ENCODE peak calls at places on chromosomes 13 and 19, in ten cellular contexts. One of them, this sample, is unnamed.

GRCh38 chr19:20787766-20788165 is 11.7 kb downstream of the ZNF66 start:
- DNase-seq in fibroblast of gingiva: no peak
- DNase-seq in stimulated activated CD4-positive, alpha-beta T cell treated with anti-CD3 and anti-CD28 coated beads, Interleukin-15, amount 100 ng/mL, for 1 hour: no peak
- DNase-seq in cardiac fibroblast: peak
- DNase-seq in HCT116: no peak
- DNase-seq in cardiac muscle cell: no peak
- DNase-seq in breast epithelium: no peak
- DNase-seq in NCI-H1417 treated with DMSO at 0.1 percent for 48 hours: no peak
- DNase-seq in HTR-8/SVneo: no peak
- DNase-seq in mucosa of descending colon: no peak
- DNase-seq in this sample: no peak

GRCh38 chr19:38068851-38069250 is 155.2 kb downstream of the DPF1 start:
- DNase-seq in cardiac fibroblast: no peak
- DNase-seq in NCI-H1417 treated with DMSO at 0.1 percent for 48 hours: no peak
- DNase-seq in cardiac muscle cell: no peak
- DNase-seq in stimulated activated CD4-positive, alpha-beta T cell treated with anti-CD3 and anti-CD28 coated beads, Interleukin-15, amount 100 ng/mL, for 1 hour: no peak
- DNase-seq in fibroblast of gingiva: no peak
- DNase-seq in HTR-8/SVneo: no peak
- DNase-seq in mucosa of descending colon: no peak
- DNase-seq in HCT116: no peak
- DNase-seq in breast epithelium: no peak
- DNase-seq in this sample: no peak

GRCh38 chr19:40397568-40397906 is 7.6 kb upstream of the HIPK4 start:
- DNase-seq in breast epithelium: no peak
- DNase-seq in NCI-H1417 treated with DMSO at 0.1 percent for 48 hours: no peak
- DNase-seq in HCT116: no peak
- DNase-seq in fibroblast of gingiva: no peak
- DNase-seq in cardiac fibroblast: no peak
- DNase-seq in HTR-8/SVneo: no peak
- DNase-seq in mucosa of descending colon: no peak
- DNase-seq in cardiac muscle cell: no peak
- DNase-seq in stimulated activated CD4-positive, alpha-beta T cell treated with anti-CD3 and anti-CD28 coated beads, Interleukin-15, amount 100 ng/mL, for 1 hour: no peak
- DNase-seq in this sample: no peak

GRCh38 chr19:58261968-58262921 is 16.5 kb upstream of the ZNF8 start:
- DNase-seq in NCI-H1417 treated with DMSO at 0.1 percent for 48 hours: no peak
- DNase-seq in mucosa of descending colon: no peak
- DNase-seq in stimulated activated CD4-positive, alpha-beta T cell treated with anti-CD3 and anti-CD28 coated beads, Interleukin-15, amount 100 ng/mL, for 1 hour: no peak
- DNase-seq in HCT116: no peak
- DNase-seq in HTR-8/SVneo: no peak
- DNase-seq in fibroblast of gingiva: no peak
- DNase-seq in breast epithelium: no peak
- DNase-seq in cardiac muscle cell: no peak
- DNase-seq in cardiac fibroblast: peak
- DNase-seq in this sample: no peak

GRCh38 chr13:51249254-51249653 is 27.1 kb downstream of the FAM124A start:
- DNase-seq in HCT116: no peak
- DNase-seq in mucosa of descending colon: no peak
- DNase-seq in cardiac fibroblast: no peak
- DNase-seq in stimulated activated CD4-positive, alpha-beta T cell treated with anti-CD3 and anti-CD28 coated beads, Interleukin-15, amount 100 ng/mL, for 1 hour: no peak
- DNase-seq in HTR-8/SVneo: no peak
- DNase-seq in fibroblast of gingiva: no peak
- DNase-seq in cardiac muscle cell: no peak
- DNase-seq in breast epithelium: no peak
- DNase-seq in NCI-H1417 treated with DMSO at 0.1 percent for 48 hours: no peak
- DNase-seq in this sample: no peak

GRCh38 chr19:52665529-52665928 is 27.4 kb upstream of the ZNF83 start:
- DNase-seq in NCI-H1417 treated with DMSO at 0.1 percent for 48 hours: no peak
- DNase-seq in cardiac muscle cell: no peak
- DNase-seq in HTR-8/SVneo: no peak
- DNase-seq in stimulated activated CD4-positive, alpha-beta T cell treated with anti-CD3 and anti-CD28 coated beads, Interleukin-15, amount 100 ng/mL, for 1 hour: no peak
- DNase-seq in HCT116: peak
- DNase-seq in fibroblast of gingiva: no peak
- DNase-seq in cardiac fibroblast: peak
- DNase-seq in breast epithelium: no peak
- DNase-seq in mucosa of descending colon: no peak
- DNase-seq in this sample: no peak

GRCh38 chr19:2623743-2624142 is 78.8 kb downstream of the GNG7 start:
- DNase-seq in NCI-H1417 treated with DMSO at 0.1 percent for 48 hours: no peak
- DNase-seq in HCT116: no peak
- DNase-seq in cardiac fibroblast: no peak
- DNase-seq in breast epithelium: no peak
- DNase-seq in HTR-8/SVneo: no peak
- DNase-seq in stimulated activated CD4-positive, alpha-beta T cell treated with anti-CD3 and anti-CD28 coated beads, Interleukin-15, amount 100 ng/mL, for 1 hour: no peak
- DNase-seq in mucosa of descending colon: no peak
- DNase-seq in fibroblast of gingiva: no peak
- DNase-seq in cardiac muscle cell: no peak
- DNase-seq in this sample: no peak

GRCh38 chr19:5661483-5661882 is 18.8 kb downstream of the MICOS13 start:
- DNase-seq in HTR-8/SVneo: no peak
- DNase-seq in cardiac muscle cell: no peak
- DNase-seq in mucosa of descending colon: no peak
- DNase-seq in cardiac fibroblast: no peak
- DNase-seq in breast epithelium: no peak
- DNase-seq in fibroblast of gingiva: no peak
- DNase-seq in HCT116: no peak
- DNase-seq in NCI-H1417 treated with DMSO at 0.1 percent for 48 hours: no peak
- DNase-seq in stimulated activated CD4-positive, alpha-beta T cell treated with anti-CD3 and anti-CD28 coated beads, Interleukin-15, amount 100 ng/mL, for 1 hour: no peak
- DNase-seq in this sample: no peak

GRCh38 chr13:36807616-36808015 is 11.4 kb upstream of the RFXAP start:
- DNase-seq in cardiac fibroblast: no peak
- DNase-seq in HTR-8/SVneo: no peak
- DNase-seq in mucosa of descending colon: no peak
- DNase-seq in breast epithelium: no peak
- DNase-seq in cardiac muscle cell: no peak
- DNase-seq in fibroblast of gingiva: no peak
- DNase-seq in HCT116: no peak
- DNase-seq in NCI-H1417 treated with DMSO at 0.1 percent for 48 hours: no peak
- DNase-seq in stimulated activated CD4-positive, alpha-beta T cell treated with anti-CD3 and anti-CD28 coated beads, Interleukin-15, amount 100 ng/mL, for 1 hour: no peak
- DNase-seq in this sample: no peak